ENCODE peak calls at places on chromosomes 7 and 10, in six cellular contexts. One of them, this sample, is unnamed. For H3K27me3, the result is how much of the 10 kb centered on the place peaks cover.

GRCh38 chr7:150612925-150613324 is 19.3 kb downstream of the GIMAP6 start:
- DNase-seq in adrenal gland: no peak
- DNase-seq in right atrium auricular region: no peak
- DNase-seq in IMR-90: no peak
- DNase-seq in cardiac muscle cell: no peak
- DNase-seq in ovary: no peak
- DNase-seq in this sample: no peak

GRCh38 chr10:12503311-12503710 is 154.0 kb downstream of the CAMK1D start:
- DNase-seq in cardiac muscle cell: no peak
- DNase-seq in adrenal gland: no peak
- DNase-seq in right atrium auricular region: peak
- DNase-seq in IMR-90: no peak
- DNase-seq in ovary: no peak
- DNase-seq in this sample: no peak

GRCh38 chr7:74396993-74397392 is 56.7 kb upstream of the GTF2IRD1 start:
- DNase-seq in ovary: no peak
- DNase-seq in adrenal gland: no peak
- DNase-seq in IMR-90: no peak
- DNase-seq in right atrium auricular region: no peak
- DNase-seq in cardiac muscle cell: no peak
- DNase-seq in this sample: no peak

GRCh38 chr10:58651040-58651439 is 138.4 kb downstream of the BICC1 start:
- DNase-seq in cardiac muscle cell: peak
- DNase-seq in IMR-90: peak
- DNase-seq in adrenal gland: peak
- DNase-seq in ovary: no peak
- DNase-seq in right atrium auricular region: no peak
- DNase-seq in this sample: no peak

GRCh38 chr7:44637788-44638594 is 31.6 kb downstream of the OGDH start:
- DNase-seq in adrenal gland: peak
- DNase-seq in IMR-90: peak
- DNase-seq in cardiac muscle cell: peak
- DNase-seq in right atrium auricular region: peak
- DNase-seq in ovary: no peak
- DNase-seq in this sample: peak

GRCh38 chr7:66514050-66514449 is 114.6 kb upstream of the KCTD7 start:
- DNase-seq in adrenal gland: no peak
- DNase-seq in cardiac muscle cell: no peak
- DNase-seq in IMR-90: no peak
- DNase-seq in right atrium auricular region: no peak
- DNase-seq in ovary: no peak
- DNase-seq in this sample: no peak

GRCh38 chr10:786666-787512 is 97.4 kb upstream of the DIP2C start:
- DNase-seq in cardiac muscle cell: no peak
- DNase-seq in right atrium auricular region: peak
- DNase-seq in adrenal gland: no peak
- DNase-seq in ovary: peak
- DNase-seq in IMR-90: no peak
- DNase-seq in this sample: no peak

GRCh38 chr10:133258066-133258817 is 18.4 kb downstream of the ADAM8 start:
- DNase-seq in adrenal gland: peak
- DNase-seq in ovary: peak
- DNase-seq in IMR-90: no peak
- DNase-seq in right atrium auricular region: no peak
- DNase-seq in cardiac muscle cell: no peak
- DNase-seq in this sample: peak

GRCh38 chr7:151199196-151199874 is 11.0 kb downstream of the H2BK1 start:
- DNase-seq in adrenal gland: no peak
- DNase-seq in ovary: peak
- DNase-seq in right atrium auricular region: no peak
- DNase-seq in IMR-90: no peak
- DNase-seq in cardiac muscle cell: no peak
- DNase-seq in this sample: no peak

GRCh38 chr10:48296699-48297098 is 9.8 kb upstream of the MAPK8 start:
- DNase-seq in cardiac muscle cell: no peak
- DNase-seq in IMR-90: no peak
- DNase-seq in adrenal gland: no peak
- DNase-seq in right atrium auricular region: no peak
- DNase-seq in ovary: no peak
- DNase-seq in this sample: no peak

GRCh38 chr7:55370001-55370400 is 4.9 kb downstream of the LANCL2 start:
- DNase-seq in cardiac muscle cell: no peak
- DNase-seq in IMR-90: peak
- DNase-seq in right atrium auricular region: no peak
- DNase-seq in ovary: no peak
- DNase-seq in adrenal gland: no peak
- DNase-seq in this sample: no peak

GRCh38 chr7:156932006-156932405 is 17.5 kb upstream of the NOM1 start:
- DNase-seq in cardiac muscle cell: peak
- DNase-seq in ovary: no peak
- DNase-seq in adrenal gland: no peak
- DNase-seq in IMR-90: no peak
- DNase-seq in right atrium auricular region: no peak
- DNase-seq in this sample: no peak

GRCh38 chr10:124474502-124475070 is 13.0 kb downstream of the LHPP start:
- DNase-seq in IMR-90: no peak
- DNase-seq in right atrium auricular region: no peak
- DNase-seq in ovary: no peak
- DNase-seq in adrenal gland: no peak
- DNase-seq in cardiac muscle cell: no peak
- DNase-seq in this sample: no peak

GRCh38 chr7:28157311-28157710 is 23.3 kb downstream of the JAZF1 start:
- DNase-seq in IMR-90: no peak
- DNase-seq in right atrium auricular region: no peak
- DNase-seq in ovary: no peak
- DNase-seq in adrenal gland: no peak
- DNase-seq in cardiac muscle cell: no peak
- DNase-seq in this sample: no peak

GRCh38 chr10:90420637-90421318 is 437.1 kb downstream of the HTR7 start:
- DNase-seq in adrenal gland: no peak
- DNase-seq in ovary: no peak
- DNase-seq in cardiac muscle cell: no peak
- DNase-seq in IMR-90: no peak
- DNase-seq in right atrium auricular region: no peak
- DNase-seq in this sample: no peak

GRCh38 chr10:129767751-129768150 is 196.3 kb downstream of the EBF3 start:
- DNase-seq in right atrium auricular region: peak
- DNase-seq in ovary: no peak
- DNase-seq in cardiac muscle cell: no peak
- DNase-seq in IMR-90: no peak
- DNase-seq in adrenal gland: no peak
- DNase-seq in this sample: no peak

GRCh38 chr7:102892631-102893278 is 20.0 kb upstream of the LRRC17 start:
- DNase-seq in right atrium auricular region: no peak
- DNase-seq in ovary: no peak
- DNase-seq in adrenal gland: no peak
- DNase-seq in IMR-90: no peak
- DNase-seq in cardiac muscle cell: peak
- DNase-seq in this sample: no peak

GRCh38 chr10:36256905-36257304 is 614.8 kb upstream of the FZD8 start:
- DNase-seq in cardiac muscle cell: peak
- DNase-seq in adrenal gland: no peak
- DNase-seq in right atrium auricular region: no peak
- DNase-seq in ovary: no peak
- DNase-seq in IMR-90: peak
- DNase-seq in this sample: no peak

GRCh38 chr10:103545366-103545765 is 51.9 kb downstream of the NEURL1 start:
- DNase-seq in right atrium auricular region: no peak
- DNase-seq in cardiac muscle cell: no peak
- DNase-seq in ovary: peak
- DNase-seq in IMR-90: no peak
- DNase-seq in adrenal gland: no peak
- DNase-seq in this sample: no peak

GRCh38 chr10:62766383-62766782 is 38.1 kb upstream of the ADO start:
- DNase-seq in cardiac muscle cell: no peak
- DNase-seq in right atrium auricular region: no peak
- DNase-seq in IMR-90: no peak
- DNase-seq in adrenal gland: no peak
- DNase-seq in ovary: no peak
- DNase-seq in this sample: no peak

GRCh38 chr7:136656516-136656915 is 211.9 kb upstream of the CHRM2 start:
- DNase-seq in cardiac muscle cell: no peak
- DNase-seq in IMR-90: no peak
- DNase-seq in right atrium auricular region: no peak
- DNase-seq in ovary: no peak
- DNase-seq in adrenal gland: no peak
- DNase-seq in this sample: no peak

GRCh38 chr10:22253578-22253882 is 35.7 kb upstream of the EBLN1 start:
- DNase-seq in cardiac muscle cell: peak
- DNase-seq in IMR-90: no peak
- DNase-seq in adrenal gland: peak
- DNase-seq in right atrium auricular region: peak
- DNase-seq in ovary: peak
- DNase-seq in this sample: no peak

GRCh38 chr10:28320799-28321198 is 17.9 kb upstream of the MPP7 start:
- DNase-seq in right atrium auricular region: no peak
- DNase-seq in adrenal gland: no peak
- DNase-seq in cardiac muscle cell: no peak
- DNase-seq in ovary: no peak
- DNase-seq in IMR-90: no peak
- DNase-seq in this sample: no peak

GRCh38 chr7:127251048-127251451 is 1.7 kb downstream of the GRM8 start:
- DNase-seq in cardiac muscle cell: no peak
- DNase-seq in IMR-90: no peak
- DNase-seq in adrenal gland: no peak
- DNase-seq in ovary: no peak
- DNase-seq in right atrium auricular region: no peak
- DNase-seq in this sample: no peak

GRCh38 chr7:127252736-127253288 is at the start of gene GRM8:
- DNase-seq in cardiac muscle cell: peak
- DNase-seq in right atrium auricular region: no peak
- DNase-seq in ovary: peak
- DNase-seq in IMR-90: peak
- DNase-seq in adrenal gland: peak
- DNase-seq in this sample: no peak

GRCh38 chr7:127251458-127252379 is 1.0 kb downstream of the GRM8 start:
- DNase-seq in ovary: no peak
- DNase-seq in IMR-90: no peak
- DNase-seq in right atrium auricular region: no peak
- DNase-seq in cardiac muscle cell: no peak
- DNase-seq in adrenal gland: peak
- DNase-seq in this sample: no peak

GRCh38 chr7:127252380-127252718 is 392 bp downstream of the GRM8 start:
- DNase-seq in IMR-90: no peak
- DNase-seq in right atrium auricular region: no peak
- DNase-seq in adrenal gland: no peak
- DNase-seq in cardiac muscle cell: no peak
- DNase-seq in ovary: no peak
- DNase-seq in this sample: no peak

GRCh38 chr7:127250312-127251047 is 2.3 kb downstream of the GRM8 start:
- DNase-seq in IMR-90: no peak
- DNase-seq in cardiac muscle cell: no peak
- DNase-seq in ovary: no peak
- DNase-seq in adrenal gland: no peak
- DNase-seq in right atrium auricular region: no peak
- DNase-seq in this sample: no peak
- H3K27me3 ChIP-seq in IMR-90: under half
- H3K27me3 ChIP-seq in cardiac muscle cell: half or more
- H3K27me3 ChIP-seq in ovary: under half
- H3K27me3 ChIP-seq in adrenal gland: under half
- H3K27me3 ChIP-seq in right atrium auricular region: under half
- H3K27me3 ChIP-seq in this sample: under half

DNA sequence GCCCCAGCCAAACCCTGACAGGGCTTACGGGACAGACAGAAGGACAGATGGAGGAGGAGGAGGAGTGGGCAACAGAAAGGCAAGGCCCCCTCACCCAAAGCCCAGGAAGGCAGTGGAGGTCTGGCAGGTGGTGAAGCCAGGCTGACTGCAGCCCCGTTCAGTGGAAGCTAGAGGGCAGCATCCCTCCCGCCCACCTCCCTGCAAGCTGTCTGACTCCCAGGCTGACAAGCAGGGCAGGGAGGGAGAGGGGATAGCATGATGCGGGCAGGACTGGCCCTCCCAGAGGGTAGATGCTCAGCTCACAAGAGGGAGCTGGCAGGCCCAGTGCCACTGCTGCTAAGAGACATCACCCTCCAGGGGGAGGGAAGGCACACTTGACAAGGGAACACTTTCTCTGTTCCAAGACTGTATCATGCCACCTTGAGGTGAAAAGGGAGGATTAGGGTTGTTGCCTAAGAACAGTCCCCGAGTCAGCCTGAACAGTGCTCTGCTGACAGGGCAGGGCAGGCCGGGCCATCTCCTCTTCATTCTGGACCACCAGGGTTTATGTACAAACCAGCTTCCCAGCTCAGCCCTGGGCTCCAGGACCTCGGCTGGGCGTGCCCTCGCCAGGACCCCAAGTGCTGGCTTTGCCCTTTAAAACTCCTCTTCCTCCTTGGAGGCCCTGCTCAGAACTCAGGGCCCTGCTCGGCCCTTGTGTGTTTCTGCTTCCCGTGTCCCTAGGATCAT is 61.8 kb downstream of the RASGEF1A start:
- DNase-seq in ovary: peak
- DNase-seq in cardiac muscle cell: peak
- DNase-seq in adrenal gland: peak
- DNase-seq in IMR-90: peak
- DNase-seq in right atrium auricular region: no peak
- DNase-seq in this sample: peak
- TF ChIP-seq CTCF in ovary: no peak
- TF ChIP-seq CTCF in cardiac muscle cell: peak
- TF ChIP-seq CTCF in adrenal gland: peak
- TF ChIP-seq CTCF in IMR-90: peak
- TF ChIP-seq CTCF in right atrium auricular region: peak
- TF ChIP-seq CTCF in this sample: peak

GRCh38 chr7:45921381-45921698 is 268 bp upstream of the IGFBP3 start:
- DNase-seq in IMR-90: no peak
- DNase-seq in right atrium auricular region: no peak
- DNase-seq in cardiac muscle cell: no peak
- DNase-seq in adrenal gland: no peak
- DNase-seq in ovary: peak
- DNase-seq in this sample: no peak
- H3K27me3 ChIP-seq in IMR-90: under half
- H3K27me3 ChIP-seq in right atrium auricular region: under half
- H3K27me3 ChIP-seq in cardiac muscle cell: half or more
- H3K27me3 ChIP-seq in adrenal gland: under half
- H3K27me3 ChIP-seq in ovary: under half
- H3K27me3 ChIP-seq in this sample: under half

GRCh38 chr10:128499956-128500355 is 373.7 kb upstream of the MKI67 start:
- DNase-seq in ovary: no peak
- DNase-seq in cardiac muscle cell: no peak
- DNase-seq in adrenal gland: no peak
- DNase-seq in IMR-90: no peak
- DNase-seq in right atrium auricular region: no peak
- DNase-seq in this sample: peak

GRCh38 chr10:128498746-128499145 is 372.5 kb upstream of the MKI67 start:
- DNase-seq in ovary: no peak
- DNase-seq in right atrium auricular region: no peak
- DNase-seq in adrenal gland: no peak
- DNase-seq in IMR-90: no peak
- DNase-seq in cardiac muscle cell: no peak
- DNase-seq in this sample: no peak

GRCh38 chr10:128497660-128498377 is 371.6 kb upstream of the MKI67 start:
- DNase-seq in right atrium auricular region: no peak
- DNase-seq in adrenal gland: no peak
- DNase-seq in cardiac muscle cell: no peak
- DNase-seq in ovary: no peak
- DNase-seq in IMR-90: no peak
- DNase-seq in this sample: no peak

GRCh38 chr10:128499486-128499885 is 373.3 kb upstream of the MKI67 start:
- DNase-seq in cardiac muscle cell: no peak
- DNase-seq in IMR-90: no peak
- DNase-seq in right atrium auricular region: no peak
- DNase-seq in adrenal gland: no peak
- DNase-seq in ovary: no peak
- DNase-seq in this sample: no peak

GRCh38 chr10:128498378-128498730 is 372.1 kb upstream of the MKI67 start:
- DNase-seq in ovary: no peak
- DNase-seq in right atrium auricular region: no peak
- DNase-seq in IMR-90: no peak
- DNase-seq in cardiac muscle cell: no peak
- DNase-seq in adrenal gland: no peak
- DNase-seq in this sample: no peak
- TF ChIP-seq CTCF in ovary: no peak
- TF ChIP-seq CTCF in right atrium auricular region: no peak
- TF ChIP-seq CTCF in IMR-90: no peak
- TF ChIP-seq CTCF in cardiac muscle cell: no peak
- TF ChIP-seq CTCF in adrenal gland: no peak
- TF ChIP-seq CTCF in this sample: no peak

This sample was measured in HL-60.